ENCODE peak calls at places on chromosomes 16 and 17, in eight cellular contexts. D, X, O, Q, R, T, B and K are unnamed samples.

GRCh38 chr17:79925242-79925957 is 86.2 kb upstream of the CBX4 start:
- DNase-seq in B (peak; percentile 49), Q (peak; percentile 80), X (peak; percentile 47), O (no peak), R (no peak), T (no peak), D (no peak), K (peak; percentile 78)

GRCh38 chr17:52965856-52966255 is 807.3 kb upstream of the CA10 start:
- DNase-seq in X (no peak), O (no peak), Q (no peak), D (no peak), T (no peak), R (no peak), B (no peak), K (no peak)

GRCh38 chr17:41301916-41302901 is at the start of gene KRTAP29-1:
- DNase-seq in O (no peak), D (no peak), Q (no peak), B (no peak), R (no peak), T (no peak), X (no peak), K (peak; percentile 41)

GRCh38 chr16:2054543-2055245 is 6.9 kb downstream of the TSC2 start:
- DNase-seq in D (no peak), Q (no peak), B (no peak), T (no peak), R (no peak), O (no peak), X (no peak), K (no peak)

GRCh38 chr17:32331243-32332040 is 10.5 kb downstream of the C17orf75 start:
- DNase-seq in B (peak; percentile 10), Q (no peak), T (no peak), O (no peak), R (no peak), D (no peak), X (no peak), K (no peak)

GRCh38 chr17:61309857-61310256 is 89.8 kb upstream of the TBX2 start:
- DNase-seq in T (no peak), X (peak; percentile 51), O (no peak), B (peak; percentile 90), R (no peak), Q (no peak), D (no peak), K (peak; percentile 22)

GRCh38 chr16:9092282-9092962 is 978 bp downstream of the HAPSTR1 start:
- DNase-seq in T (peak; percentile 53), B (peak; percentile 62), X (peak; percentile 66), O (peak; percentile 80), D (peak; percentile 62), Q (no peak), R (peak; percentile 73), K (peak; percentile 71)

GRCh38 chr16:15694499-15694898 is 44.5 kb downstream of the NDE1 start:
- DNase-seq in T (no peak), X (no peak), O (no peak), D (no peak), R (no peak), Q (no peak), B (peak; percentile 46), K (no peak)

GRCh38 chr16:30155188-30155587 is 28.2 kb upstream of the CORO1A start:
- DNase-seq in D (no peak), T (no peak), Q (no peak), B (no peak), X (no peak), O (no peak), R (no peak), K (no peak)

GRCh38 chr16:9689597-9689996 is 492.6 kb downstream of the GRIN2A start:
- DNase-seq in O (no peak), D (no peak), X (no peak), B (no peak), Q (no peak), R (no peak), T (no peak), K (no peak)

GRCh38 chr17:29322363-29322762 is 28.4 kb upstream of the NUFIP2 start:
- DNase-seq in O (no peak), R (no peak), D (no peak), X (no peak), B (no peak), T (no peak), Q (no peak), K (no peak)

GRCh38 chr17:77061711-77062110 is 79.1 kb upstream of the SEC14L1 start:
- DNase-seq in Q (no peak), D (no peak), X (no peak), R (no peak), B (no peak), O (no peak), T (no peak), K (no peak)

GRCh38 chr16:28603381-28604185 is 6.3 kb downstream of the SULT1A1 start:
- DNase-seq in B (no peak), O (no peak), R (no peak), Q (no peak), T (no peak), X (no peak), D (no peak), K (no peak)

GRCh38 chr16:68643847-68644246 is 1.3 kb upstream of the CDH3 start:
- DNase-seq in D (peak; percentile 54), B (no peak), O (no peak), R (no peak), Q (no peak), T (no peak), X (no peak), K (peak; percentile 59)

GRCh38 chr17:45675012-45675411 is 109.1 kb upstream of the CRHR1 start:
- DNase-seq in R (no peak), D (no peak), O (no peak), X (no peak), Q (no peak), T (no peak), B (no peak), K (no peak)

GRCh38 chr17:45668316-45668715 is 115.8 kb upstream of the CRHR1 start:
- DNase-seq in T (no peak), O (peak; percentile 20), Q (no peak), X (no peak), B (no peak), R (no peak), D (no peak), K (no peak)

GRCh38 chr17:45675892-45676291 is 108.2 kb upstream of the CRHR1 start:
- DNase-seq in B (no peak), O (no peak), R (no peak), Q (no peak), T (no peak), D (no peak), X (no peak), K (no peak)

GRCh38 chr17:45672792-45673191 is 111.3 kb upstream of the CRHR1 start:
- DNase-seq in R (no peak), T (no peak), B (no peak), Q (no peak), O (no peak), D (no peak), X (no peak), K (no peak)

DNA sequence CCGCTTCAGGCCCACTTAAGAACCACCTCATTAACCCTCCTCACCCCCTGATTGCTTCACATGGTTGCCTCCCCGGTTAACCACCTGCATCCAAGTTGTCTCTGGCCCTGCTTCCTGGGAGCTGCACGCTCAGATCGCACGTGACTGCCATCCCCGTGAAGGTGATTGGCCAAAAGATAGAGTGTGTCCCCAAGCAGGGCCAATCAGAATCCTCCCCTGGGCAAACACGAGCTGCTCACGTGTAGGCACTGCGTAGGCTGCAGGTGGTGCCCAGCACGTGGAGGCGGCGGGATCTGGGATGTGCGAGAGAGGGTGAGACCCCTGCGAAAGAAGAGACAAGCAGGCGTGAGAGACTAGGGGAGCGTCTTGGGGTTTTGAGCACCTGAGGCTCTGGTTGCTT is 111.8 kb upstream of the CRHR1 start:
- DNase-seq in X (no peak), B (no peak), T (no peak), O (peak; percentile 64), D (no peak), Q (no peak), R (no peak), K (peak; percentile 61)
- H3K4me1 ChIP-seq in X (no peaks in the 10 kb centered on the region), B (no peaks in the 10 kb centered on the region), T (no peaks in the 10 kb centered on the region), O (no peaks in the 10 kb centered on the region), D (no peaks in the 10 kb centered on the region), Q (no peaks in the 10 kb centered on the region), R (no peaks in the 10 kb centered on the region), K (no peaks in the 10 kb centered on the region)

GRCh38 chr17:51257150-51258081 is 2.4 kb downstream of the MBTD1 start:
- DNase-seq in Q (no peak), B (peak; percentile 63), R (no peak), X (peak; percentile 69), T (no peak), D (no peak), O (no peak), K (no peak)

GRCh38 chr17:51260960-51261958 is 913 bp downstream of the UTP18 start:
- DNase-seq in D (no peak), Q (peak; percentile 64), B (peak; percentile 84), X (peak; percentile 81), O (peak; percentile 82), R (peak; percentile 90), T (peak; percentile 80), K (peak; percentile 95)

GRCh38 chr17:51260237-51260959 is at the start of gene UTP18:
- DNase-seq in O (peak; percentile 98), R (peak; percentile 100), X (peak; percentile 99), T (peak; percentile 97), B (peak; percentile 99), Q (peak; percentile 95), D (peak; percentile 98), K (peak; percentile 99)

GRCh38 chr17:51258756-51259573 is 884 bp downstream of the MBTD1 start:
- DNase-seq in R (no peak), B (peak; percentile 53), Q (no peak), X (peak; percentile 38), D (peak; percentile 59), T (no peak), O (no peak), K (peak; percentile 79)

DNA sequence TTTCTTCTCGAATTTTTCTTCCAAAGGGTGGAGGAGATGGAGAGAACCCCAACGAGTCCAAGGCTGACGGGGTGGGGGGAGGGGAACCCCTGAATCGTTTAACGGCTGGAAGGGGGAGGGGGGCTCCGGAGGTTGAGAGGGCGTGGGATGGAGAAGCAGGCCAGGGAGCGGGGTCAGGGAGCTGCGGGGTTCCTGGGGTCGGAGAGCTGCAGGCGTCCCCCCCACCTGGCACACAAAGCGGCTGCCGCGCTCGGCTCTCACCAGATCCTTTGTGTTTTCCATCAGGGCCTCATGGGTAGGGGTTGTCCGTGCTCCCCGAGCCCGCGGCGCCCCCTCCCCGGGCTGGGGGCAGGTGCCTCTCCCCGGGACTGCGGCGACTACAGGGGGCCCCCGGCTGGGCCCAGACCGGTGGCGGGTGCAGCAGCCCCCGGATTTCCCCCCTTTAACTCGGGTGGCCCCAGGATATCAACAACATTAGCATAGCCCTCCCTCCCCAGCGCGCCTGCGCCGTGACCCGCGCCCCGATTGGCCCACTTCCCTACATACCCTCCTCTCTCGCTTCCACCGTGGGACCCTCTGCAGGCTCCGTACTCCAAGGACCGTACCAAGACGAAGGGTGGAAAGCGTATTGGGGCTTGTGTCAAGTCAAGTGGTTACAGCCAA is at the start of gene MBTD1:
- DNase-seq in R (peak; percentile 100), T (peak; percentile 96), X (peak; percentile 97), O (peak; percentile 96), Q (peak; percentile 91), B (peak; percentile 92), D (peak; percentile 95), K (peak; percentile 99)
- H3K4me1 ChIP-seq in R (peaks cover 31% of the 10 kb centered on the region), T (peaks cover 49% of the 10 kb centered on the region), X (peaks cover 52% of the 10 kb centered on the region), O (peaks cover 23% of the 10 kb centered on the region), Q (no peaks in the 10 kb centered on the region), B (peaks cover 44% of the 10 kb centered on the region), D (peaks cover 4% of the 10 kb centered on the region), K (no peaks in the 10 kb centered on the region)

GRCh38 chr16:10950393-10950792 is 6.0 kb downstream of the CLEC16A start:
- DNase-seq in R (no peak), D (no peak), B (peak; percentile 33), T (no peak), O (no peak), X (peak; percentile 40), Q (no peak), K (peak; percentile 62)
- H3K4me1 ChIP-seq in R (peaks cover 60% of the 10 kb centered on the region), D (peaks cover 4% of the 10 kb centered on the region), B (peaks cover 35% of the 10 kb centered on the region), T (peaks cover 37% of the 10 kb centered on the region), O (peaks cover 28% of the 10 kb centered on the region), X (peaks cover 41% of the 10 kb centered on the region), Q (no peaks in the 10 kb centered on the region), K (peaks cover 46% of the 10 kb centered on the region)

GRCh38 chr16:55700961-55701360 is 45.2 kb downstream of the SLC6A2 start:
- DNase-seq in O (no peak), T (no peak), X (no peak), R (no peak), D (no peak), B (peak; percentile 3), Q (no peak), K (no peak)
- H3K4me1 ChIP-seq in O (no peaks in the 10 kb centered on the region), T (no peaks in the 10 kb centered on the region), X (no peaks in the 10 kb centered on the region), R (peaks cover 52% of the 10 kb centered on the region), D (no peaks in the 10 kb centered on the region), B (no peaks in the 10 kb centered on the region), Q (no peaks in the 10 kb centered on the region), K (no peaks in the 10 kb centered on the region)